ENCODE peak calls at places on chromosome 16, in eight cellular contexts. C, Q, U, H, I, W, N and D are unnamed samples.

GRCh38 chr16:25264599-25264998 is 7.0 kb upstream of the ZKSCAN2 start:
- DNase-seq in I (no peak), W (peak), U (peak), C (no peak), Q (no peak), H (no peak), N (peak), D (no peak)

GRCh38 chr16:49542391-49542891 is 168.8 kb downstream of the C16orf78 start:
- DNase-seq in C (no peak), N (no peak), I (peak), W (no peak), U (no peak), Q (no peak), H (no peak), D (no peak)

GRCh38 chr16:9351440-9351839 is 260.0 kb downstream of the HAPSTR1 start:
- DNase-seq in H (peak), I (no peak), W (no peak), U (no peak), N (no peak), C (no peak), Q (no peak), D (no peak)

GRCh38 chr16:56615353-56615752 is 7.0 kb downstream of the MT2A start:
- DNase-seq in W (peak), U (no peak), H (no peak), N (no peak), I (no peak), Q (no peak), C (no peak), D (no peak)

GRCh38 chr16:82360024-82360783 is 190.2 kb upstream of the MPHOSPH6 start:
- DNase-seq in N (no peak), I (no peak), C (no peak), H (no peak), U (no peak), W (no peak), Q (no peak), D (no peak)

GRCh38 chr16:28151180-28151579 is 60.6 kb downstream of the XPO6 start:
- DNase-seq in W (no peak), Q (no peak), H (no peak), N (no peak), U (no peak), I (no peak), C (no peak), D (no peak)

GRCh38 chr16:87635541-87636049 is 33.3 kb downstream of the JPH3 start:
- DNase-seq in C (peak), W (peak), N (peak), Q (no peak), U (peak), H (peak), I (peak), D (peak)

GRCh38 chr16:81478876-81479496 is 34.4 kb downstream of the CMIP start:
- DNase-seq in U (no peak), C (peak), W (no peak), Q (no peak), H (peak), I (no peak), N (peak), D (no peak)

GRCh38 chr16:10625595-10626357 is 45.4 kb upstream of the EMP2 start:
- DNase-seq in W (peak), H (no peak), N (no peak), Q (no peak), I (no peak), C (no peak), U (no peak), D (no peak)

GRCh38 chr16:83699817-83700216 is 108.0 kb upstream of the HSBP1 start:
- DNase-seq in I (no peak), N (no peak), C (no peak), W (no peak), Q (no peak), U (no peak), H (no peak), D (no peak)

GRCh38 chr16:27402569-27402963 is 592 bp downstream of the IL21R start:
- DNase-seq in I (no peak), U (no peak), Q (no peak), H (no peak), N (no peak), C (no peak), W (no peak), D (no peak)

GRCh38 chr16:23710504-23710903 is 2.5 kb downstream of the ERN2 start:
- DNase-seq in N (no peak), U (no peak), W (no peak), Q (no peak), H (no peak), C (no peak), I (no peak), D (no peak)

GRCh38 chr16:82440336-82440735 is 186.4 kb upstream of the CDH13 start:
- DNase-seq in H (no peak), Q (no peak), W (no peak), C (no peak), I (no peak), U (peak), N (no peak), D (no peak)

GRCh38 chr16:58533751-58534470 is 18.6 kb downstream of the SETD6 start:
- DNase-seq in N (no peak), I (no peak), U (no peak), H (peak), W (peak), Q (no peak), C (no peak), D (no peak)

GRCh38 chr16:62363451-62363850 is 327.2 kb upstream of the CDH8 start:
- DNase-seq in I (no peak), Q (no peak), C (no peak), N (no peak), U (peak), H (no peak), W (no peak), D (no peak)

GRCh38 chr16:84582958-84583516 is 34.8 kb downstream of the COTL1 start:
- DNase-seq in W (peak), H (peak), C (no peak), N (no peak), U (no peak), Q (no peak), I (no peak), D (peak)

GRCh38 chr16:84496991-84497390 is 7.5 kb downstream of the MEAK7 start:
- DNase-seq in C (no peak), H (no peak), N (no peak), Q (no peak), U (no peak), W (no peak), I (no peak), D (no peak)

GRCh38 chr16:51359141-51359960 is 208.3 kb upstream of the SALL1 start:
- DNase-seq in N (no peak), W (peak), U (peak), H (peak), I (no peak), C (no peak), Q (no peak), D (no peak)

GRCh38 chr16:79776243-79776884 is 175.8 kb upstream of the MAF start:
- DNase-seq in W (peak), Q (no peak), U (peak), C (no peak), N (no peak), H (no peak), I (peak), D (no peak)

GRCh38 chr16:29775742-29776408 is 2.2 kb upstream of the ZG16 start:
- DNase-seq in N (no peak), I (peak), H (no peak), C (no peak), Q (no peak), U (no peak), W (peak), D (peak)

GRCh38 chr16:50591209-50591608 is 43.0 kb downstream of the NKD1 start:
- DNase-seq in I (no peak), W (no peak), C (no peak), N (no peak), Q (no peak), U (no peak), H (no peak), D (no peak)

GRCh38 chr16:55542459-55543082 is 23.9 kb upstream of the CAPNS2 start:
- DNase-seq in N (no peak), Q (no peak), I (no peak), C (no peak), U (no peak), H (no peak), W (peak), D (peak)

GRCh38 chr16:71467810-71468209 is 5.8 kb upstream of the ZNF23 start:
- DNase-seq in I (no peak), U (peak), C (peak), N (peak), W (peak), Q (peak), H (no peak), D (no peak)

GRCh38 chr16:20114356-20114755 is 40.7 kb upstream of the GPR139 start:
- DNase-seq in H (peak), C (no peak), Q (no peak), W (no peak), I (no peak), U (no peak), N (no peak), D (no peak)

GRCh38 chr16:57483725-57484514 is 2.4 kb downstream of the DOK4 start:
- DNase-seq in I (no peak), U (no peak), H (no peak), N (no peak), Q (no peak), W (no peak), C (no peak), D (no peak)

GRCh38 chr16:30076276-30076791 is 540 bp downstream of the PPP4C start:
- DNase-seq in W (no peak), H (peak), Q (no peak), I (no peak), N (no peak), U (no peak), C (no peak), D (no peak)

GRCh38 chr16:49940464-49941224 is 84.4 kb upstream of the CNEP1R1 start:
- DNase-seq in C (no peak), I (no peak), N (no peak), U (no peak), W (no peak), H (no peak), Q (no peak), D (no peak)

GRCh38 chr16:84985079-84986065 is 26.0 kb downstream of the ZDHHC7 start:
- DNase-seq in W (peak), N (no peak), C (no peak), U (no peak), I (no peak), H (peak), Q (no peak), D (peak)

GRCh38 chr16:87778476-87778829 is 12.7 kb upstream of the KLHDC4 start:
- DNase-seq in I (no peak), W (no peak), C (no peak), H (peak), N (no peak), Q (no peak), U (no peak), D (no peak)

GRCh38 chr16:21684199-21684598 is 20.4 kb downstream of the OTOA start:
- DNase-seq in N (peak), W (no peak), Q (no peak), C (peak), I (no peak), U (peak), H (peak), D (no peak)

GRCh38 chr16:83420206-83420760 is 387.5 kb upstream of the HSBP1 start:
- DNase-seq in Q (no peak), W (peak), U (peak), N (peak), C (no peak), H (no peak), I (no peak), D (peak)

DNA sequence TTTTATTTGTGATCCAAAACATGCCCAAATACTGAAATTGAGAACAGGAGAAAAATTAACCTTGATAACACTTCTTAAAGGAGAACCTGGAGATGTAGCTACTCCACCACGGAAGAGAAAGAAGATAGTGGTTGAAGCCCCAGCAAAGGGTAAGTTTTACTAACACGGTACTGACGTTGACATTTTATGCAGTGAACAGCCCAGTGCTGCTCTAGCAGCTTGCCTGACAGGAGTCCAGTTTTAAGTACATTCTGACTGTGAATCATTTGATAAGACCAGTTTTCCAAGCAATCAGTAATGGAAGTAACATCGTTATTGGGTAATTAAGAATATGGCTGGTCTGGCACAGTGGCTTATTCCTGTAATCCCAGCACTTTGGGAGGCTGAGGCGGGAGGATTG is 6.5 kb downstream of the ORC6 start:
- DNase-seq in N (no peak), Q (no peak), W (no peak), U (no peak), C (no peak), I (no peak), H (no peak), D (no peak)
- TF ChIP-seq CTCF in N (no peak), Q (no peak), W (no peak), U (no peak), C (no peak), I (no peak), H (no peak), D (no peak)

GRCh38 chr16:67249178-67249759 is 490 bp downstream of the SLC9A5 start:
- DNase-seq in N (no peak), I (no peak), W (no peak), U (no peak), C (no peak), H (no peak), Q (no peak), D (no peak)

GRCh38 chr16:67249762-67250327 is 1.1 kb downstream of the SLC9A5 start:
- DNase-seq in U (no peak), N (no peak), I (no peak), Q (no peak), H (no peak), W (peak), C (no peak), D (no peak)

GRCh38 chr16:67247698-67248400 is 568 bp upstream of the FHOD1 start:
- DNase-seq in I (no peak), W (no peak), U (no peak), H (no peak), Q (no peak), N (no peak), C (no peak), D (no peak)

GRCh38 chr16:67246945-67247697 is at the start of gene FHOD1:
- DNase-seq in I (peak), C (peak), N (peak), Q (peak), H (peak), W (peak), U (peak), D (peak)

GRCh38 chr16:67248401-67249177 is at the start of gene SLC9A5:
- DNase-seq in U (peak), Q (no peak), H (no peak), I (peak), N (peak), C (peak), W (peak), D (no peak)
- TF ChIP-seq CTCF in U (peak), Q (peak), H (no peak), I (no peak), N (no peak), C (peak), W (no peak), D (peak)

GRCh38 chr16:68869492-68870084 is 26.3 kb downstream of the TANGO6 start:
- DNase-seq in I (no peak), U (no peak), Q (no peak), N (no peak), H (no peak), W (no peak), C (no peak), D (no peak)
- TF ChIP-seq CTCF in I (no peak), U (no peak), Q (no peak), N (no peak), H (no peak), W (no peak), C (no peak), D (no peak)

GRCh38 chr16:1089822-1090619 is 6.0 kb downstream of the C1QTNF8 start:
- DNase-seq in Q (no peak), C (no peak), W (no peak), I (no peak), H (peak), U (no peak), N (no peak), D (no peak)
- TF ChIP-seq CTCF in Q (peak), C (no peak), W (no peak), I (no peak), H (no peak), U (no peak), N (no peak), D (no peak)

GRCh38 chr16:53220585-53220984 is 165.8 kb downstream of the CHD9 start:
- DNase-seq in U (peak), C (no peak), H (no peak), I (peak), N (no peak), W (peak), Q (no peak), D (peak)
- TF ChIP-seq CTCF in U (peak), C (no peak), H (peak), I (no peak), N (no peak), W (peak), Q (peak), D (peak)

GRCh38 chr16:64455275-64455674 is 666.6 kb downstream of the CDH11 start:
- DNase-seq in C (no peak), U (no peak), N (no peak), H (no peak), Q (no peak), I (no peak), W (peak), D (peak)
- TF ChIP-seq CTCF in C (no peak), U (no peak), N (no peak), H (peak), Q (no peak), I (no peak), W (no peak), D (peak)

DNA sequence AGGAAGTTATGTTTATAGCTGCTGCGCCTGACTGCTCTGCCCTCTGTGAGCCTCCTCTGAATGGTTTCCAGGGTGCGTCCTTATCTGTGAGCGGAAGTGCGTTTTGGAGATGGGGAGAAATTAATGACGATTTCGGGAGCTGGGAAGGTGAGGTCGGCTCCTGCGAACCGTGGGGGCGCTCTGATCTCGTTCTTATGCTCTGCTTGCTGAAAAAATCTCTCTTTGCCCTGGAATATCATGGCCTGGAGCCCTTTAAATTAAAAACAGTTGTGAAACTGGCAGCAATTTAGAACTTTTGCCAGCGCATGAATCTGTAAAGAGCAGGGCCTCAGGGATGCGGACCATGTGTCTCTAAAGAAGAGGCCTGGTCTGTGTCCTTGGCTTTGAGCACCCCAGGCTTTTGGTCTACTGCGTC is 135.8 kb upstream of the ZFHX3 start:
- DNase-seq in H (no peak), I (no peak), C (no peak), U (no peak), W (no peak), N (no peak), Q (no peak), D (no peak)
- TF ChIP-seq CTCF in H (no peak), I (no peak), C (no peak), U (no peak), W (peak), N (no peak), Q (no peak), D (peak)

GRCh38 chr16:73196670-73197069 is 148.7 kb upstream of the ZFHX3 start:
- DNase-seq in H (peak), W (peak), I (peak), C (peak), U (peak), N (peak), Q (no peak), D (peak)
- TF ChIP-seq CTCF in H (peak), W (peak), I (peak), C (peak), U (peak), N (peak), Q (peak), D (peak)

DNA sequence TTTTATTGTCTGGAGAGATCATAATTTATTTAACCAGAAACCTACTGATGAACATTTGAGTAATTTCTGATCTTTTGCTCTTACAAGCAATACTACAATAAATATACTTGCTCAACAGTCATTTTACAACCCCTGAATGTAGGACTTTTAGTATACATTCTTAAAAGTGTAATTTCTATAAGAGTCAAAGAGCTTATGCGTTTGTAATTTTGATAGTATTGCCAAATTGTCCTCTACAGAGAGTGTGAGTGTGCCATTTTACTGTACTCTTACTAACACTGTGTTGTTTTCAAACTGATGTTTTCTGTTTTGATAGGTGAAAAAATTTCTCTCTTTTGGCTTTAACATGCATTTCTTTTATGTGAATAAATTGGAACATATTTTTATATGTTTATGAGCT is 139.1 kb downstream of the FTO start:
- DNase-seq in H (no peak), U (no peak), C (no peak), I (no peak), W (no peak), N (no peak), Q (no peak), D (no peak)
- TF ChIP-seq CTCF in H (no peak), U (no peak), C (no peak), I (no peak), W (no peak), N (no peak), Q (no peak), D (no peak)

GRCh38 chr16:75014318-75014717 is 15.5 kb downstream of the ZNRF1 start:
- DNase-seq in I (no peak), C (no peak), U (no peak), Q (no peak), H (no peak), N (no peak), W (no peak), D (no peak)
- TF ChIP-seq CTCF in I (no peak), C (no peak), U (no peak), Q (no peak), H (no peak), N (no peak), W (no peak), D (no peak)